ENCODE peak calls at places on chromosomes 4 and X, in nine cellular contexts. S is NCI-H1417 treated with DMSO at 0.1 percent for 48 hours; G is activated effector memory CD4-positive, alpha-beta T cell treated with Interleukin-2 at 50 U/mL for 16 hours; A is ELR; I is GM12892; B is T-helper 2 cell; Q is KG1; E is myocyte; U is hypothalamus. M is an unnamed sample.

GRCh38 chr4:184647391-184648101 is 1.7 kb downstream of the CASP3 start:
- DNase-seq in S (no peak), Q (no peak), G (no peak), E (no peak), I (no peak), A (peak; percentile 61), U (no peak), B (no peak), M (peak; percentile 55)

GRCh38 chrX:25337841-25338240 is 322.1 kb upstream of the ARX start:
- DNase-seq in B (no peak), Q (no peak), S (no peak), G (no peak), I (no peak), U (no peak), E (no peak), A (no peak), M (no peak)

GRCh38 chr4:2341261-2341841 is 77.1 kb downstream of the ZFYVE28 start:
- DNase-seq in Q (no peak), B (no peak), G (no peak), I (no peak), E (no peak), S (no peak), A (no peak), U (no peak), M (no peak)

GRCh38 chrX:44343412-44343942 is at the start of gene EFHC2:
- DNase-seq in U (peak; percentile 13), S (no peak), E (no peak), G (peak; percentile 32), Q (no peak), I (no peak), B (peak; percentile 55), A (peak; percentile 40), M (peak; percentile 5)

GRCh38 chrX:107619836-107620235 is 8.5 kb upstream of the PRPS1 start:
- DNase-seq in G (no peak), A (no peak), S (no peak), I (no peak), Q (no peak), U (no peak), B (no peak), E (no peak), M (no peak)

GRCh38 chr4:66893807-66894206 is 651.5 kb downstream of the CENPC start:
- DNase-seq in A (no peak), I (no peak), Q (no peak), G (no peak), U (no peak), S (no peak), E (no peak), B (no peak), M (no peak)

GRCh38 chrX:65587616-65588526 is 53.3 kb upstream of the LAS1L start:
- DNase-seq in B (no peak), A (peak; percentile 66), Q (no peak), U (peak; percentile 31), G (no peak), I (no peak), E (peak; percentile 40), S (no peak), M (peak; percentile 49)

GRCh38 chr4:79652726-79653125 is 244.7 kb upstream of the GK2 start:
- DNase-seq in I (no peak), A (no peak), B (no peak), E (no peak), Q (no peak), S (no peak), G (no peak), U (no peak), M (no peak)

GRCh38 chr4:39970559-39971270 is 7.0 kb downstream of the PDS5A start:
- DNase-seq in E (no peak), I (no peak), B (no peak), U (no peak), G (no peak), A (peak; percentile 12), S (no peak), Q (no peak), M (no peak)

GRCh38 chr4:157300678-157301077 is 80.2 kb downstream of the GRIA2 start:
- DNase-seq in A (no peak), U (no peak), B (no peak), E (no peak), Q (no peak), G (no peak), I (no peak), S (no peak), M (no peak)